ENCODE peak calls at places on chromosomes 5 and 9, in six cellular contexts. M, V, Q, N, E and J are unnamed samples.

GRCh38 chr5:538271-538771 is 14.1 kb upstream of the SLC9A3 start:
- DNase-seq in M (no peak), V (no peak), Q (no peak), N (peak), E (no peak), J (no peak)

GRCh38 chr5:21802869-21803490 is 1050.2 kb downstream of the CDH12 start:
- DNase-seq in M (peak), V (no peak), Q (peak), N (no peak), E (no peak), J (no peak)

GRCh38 chr5:923473-923873 is 30.8 kb downstream of the TRIP13 start:
- DNase-seq in M (peak), V (peak), Q (peak), N (peak), E (peak), J (peak)

GRCh38 chr5:149205625-149206523 is 64.6 kb downstream of the ABLIM3 start:
- DNase-seq in M (peak), V (peak), Q (peak), N (no peak), E (peak), J (no peak)

GRCh38 chr5:54626407-54626806 is 108.8 kb downstream of the SNX18 start:
- DNase-seq in M (no peak), V (no peak), Q (no peak), N (no peak), E (no peak), J (no peak)

GRCh38 chr9:38316166-38316765 is 76.2 kb upstream of the ALDH1B1 start:
- DNase-seq in M (no peak), V (no peak), Q (no peak), N (no peak), E (no peak), J (no peak)

GRCh38 chr5:22314548-22314947 is 538.6 kb downstream of the CDH12 start:
- DNase-seq in M (no peak), V (no peak), Q (no peak), N (no peak), E (no peak), J (no peak)

GRCh38 chr9:70390922-70391321 is 23.5 kb downstream of the KLF9 start:
- DNase-seq in M (peak), V (no peak), Q (peak), N (no peak), E (peak), J (no peak)

GRCh38 chr9:121634800-121635261 is 16.6 kb upstream of the DAB2IP start:
- DNase-seq in M (no peak), V (no peak), Q (no peak), N (no peak), E (no peak), J (no peak)

GRCh38 chr9:2155966-2156365 is 140.8 kb downstream of the SMARCA2 start:
- DNase-seq in M (no peak), V (no peak), Q (no peak), N (no peak), E (no peak), J (no peak)

GRCh38 chr9:2157277-2158105 is 142.3 kb downstream of the SMARCA2 start:
- DNase-seq in M (peak), V (peak), Q (peak), N (no peak), E (no peak), J (peak)

GRCh38 chr9:2158729-2159128 is 143.6 kb downstream of the SMARCA2 start:
- DNase-seq in M (no peak), V (no peak), Q (peak), N (no peak), E (no peak), J (no peak)

GRCh38 chr9:2159521-2160417 is 144.6 kb downstream of the SMARCA2 start:
- DNase-seq in M (no peak), V (no peak), Q (peak), N (no peak), E (no peak), J (no peak)

GRCh38 chr9:2158111-2158610 is 143.0 kb downstream of the SMARCA2 start:
- DNase-seq in M (peak), V (peak), Q (peak), N (no peak), E (no peak), J (peak)
- TF ChIP-seq CTCF in M (peak), V (peak), Q (no peak), N (no peak), E (no peak), J (peak)

GRCh38 chr9:89920131-89920530 is 315.3 kb downstream of the GADD45G start:
- DNase-seq in M (no peak), V (no peak), Q (no peak), N (no peak), E (peak), J (no peak)

GRCh38 chr9:89917861-89918260 is 313.0 kb downstream of the GADD45G start:
- DNase-seq in M (no peak), V (no peak), Q (no peak), N (no peak), E (peak), J (no peak)

GRCh38 chr9:89922099-89922498 is 317.3 kb downstream of the GADD45G start:
- DNase-seq in M (no peak), V (no peak), Q (no peak), N (no peak), E (no peak), J (no peak)

GRCh38 chr9:89920901-89921300 is 316.1 kb downstream of the GADD45G start:
- DNase-seq in M (no peak), V (no peak), Q (no peak), N (no peak), E (no peak), J (no peak)

GRCh38 chr9:89919171-89919681 is 314.4 kb downstream of the GADD45G start:
- DNase-seq in M (no peak), V (peak), Q (no peak), N (no peak), E (peak), J (no peak)
- H3K4me3 ChIP-seq in M (no peak), V (no peak), Q (no peak), N (no peak), E (no peak), J (no peak)

DNA sequence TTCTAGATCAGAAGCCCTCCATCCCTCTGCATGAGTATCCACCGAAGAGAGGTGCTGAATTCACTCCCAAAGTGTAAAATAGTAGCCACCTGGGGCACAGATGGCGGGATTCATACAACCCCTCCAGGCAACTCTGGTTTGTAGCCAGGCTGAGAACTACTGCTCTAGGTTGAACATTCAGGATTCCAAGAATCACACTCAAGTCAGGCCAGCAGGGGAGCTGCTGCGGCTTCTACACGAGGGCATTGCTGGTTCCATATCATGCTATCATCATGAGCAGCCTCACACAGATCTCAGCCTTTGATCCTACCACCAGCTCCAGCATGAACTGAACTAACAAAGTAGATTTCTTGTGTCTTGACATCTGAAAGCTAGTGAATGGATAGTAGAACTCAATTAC is 367.9 kb downstream of the DIRAS2 start:
- DNase-seq in M (no peak), V (no peak), Q (no peak), N (no peak), E (no peak), J (no peak)
- TF ChIP-seq CTCF in M (no peak), V (no peak), Q (no peak), N (no peak), E (no peak), J (no peak)

GRCh38 chr5:53555160-53555559 is 5.3 kb upstream of the NDUFS4 start:
- DNase-seq in M (no peak), V (no peak), Q (no peak), N (no peak), E (no peak), J (no peak)
- H3K4me3 ChIP-seq in M (no peak), V (no peak), Q (no peak), N (no peak), E (no peak), J (no peak)

DNA sequence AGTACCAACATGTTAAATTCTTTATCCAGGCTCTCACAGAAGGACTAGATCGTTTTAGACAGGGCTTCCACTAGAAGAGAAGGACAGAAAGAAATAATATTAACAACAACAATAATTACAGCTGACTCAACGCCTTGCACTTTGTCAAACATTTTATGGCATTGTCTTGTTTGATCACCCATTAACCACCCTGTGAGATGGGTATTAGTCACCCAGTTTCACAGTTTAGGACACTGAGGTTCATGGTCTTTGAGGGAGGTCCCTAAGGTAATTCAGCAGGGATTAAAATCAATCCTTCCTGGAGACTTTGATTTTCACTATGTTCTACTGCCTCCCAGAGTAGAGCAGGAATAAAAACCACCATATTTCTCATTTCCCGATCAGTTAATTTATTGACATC is 51.4 kb upstream of the BNC2 start:
- DNase-seq in M (peak), V (no peak), Q (peak), N (no peak), E (no peak), J (no peak)
- TF ChIP-seq CTCF in M (no peak), V (no peak), Q (peak), N (no peak), E (no peak), J (no peak)

GRCh38 chr9:136051568-136052432 is 43.3 kb downstream of the NACC2 start:
- DNase-seq in M (peak), V (peak), Q (peak), N (peak), E (peak), J (peak)
- H3K4me3 ChIP-seq in M (peak), V (peak), Q (peak), N (peak), E (peak), J (peak)

GRCh38 chr5:58074717-58075116 is 385.2 kb downstream of the PLK2 start:
- DNase-seq in M (no peak), V (no peak), Q (no peak), N (no peak), E (no peak), J (no peak)
- TF ChIP-seq CTCF in M (no peak), V (no peak), Q (no peak), N (no peak), E (no peak), J (no peak)

GRCh38 chr9:33022303-33022702 is 2.8 kb upstream of the DNAJA1 start:
- DNase-seq in M (no peak), V (no peak), Q (no peak), N (no peak), E (no peak), J (no peak)

GRCh38 chr9:33024966-33025571 is at the start of gene DNAJA1:
- DNase-seq in M (peak), V (peak), Q (peak), N (peak), E (peak), J (peak)

GRCh38 chr9:33024126-33024965 is 727 bp upstream of the DNAJA1 start:
- DNase-seq in M (peak), V (no peak), Q (peak), N (no peak), E (no peak), J (no peak)

GRCh38 chr9:33023661-33024060 is 1.4 kb upstream of the DNAJA1 start:
- DNase-seq in M (no peak), V (no peak), Q (no peak), N (no peak), E (no peak), J (no peak)

GRCh38 chr9:33022755-33023154 is 2.3 kb upstream of the DNAJA1 start:
- DNase-seq in M (no peak), V (no peak), Q (no peak), N (no peak), E (no peak), J (no peak)
- H3K4me3 ChIP-seq in M (no peak), V (no peak), Q (no peak), N (no peak), E (no peak), J (no peak)

DNA sequence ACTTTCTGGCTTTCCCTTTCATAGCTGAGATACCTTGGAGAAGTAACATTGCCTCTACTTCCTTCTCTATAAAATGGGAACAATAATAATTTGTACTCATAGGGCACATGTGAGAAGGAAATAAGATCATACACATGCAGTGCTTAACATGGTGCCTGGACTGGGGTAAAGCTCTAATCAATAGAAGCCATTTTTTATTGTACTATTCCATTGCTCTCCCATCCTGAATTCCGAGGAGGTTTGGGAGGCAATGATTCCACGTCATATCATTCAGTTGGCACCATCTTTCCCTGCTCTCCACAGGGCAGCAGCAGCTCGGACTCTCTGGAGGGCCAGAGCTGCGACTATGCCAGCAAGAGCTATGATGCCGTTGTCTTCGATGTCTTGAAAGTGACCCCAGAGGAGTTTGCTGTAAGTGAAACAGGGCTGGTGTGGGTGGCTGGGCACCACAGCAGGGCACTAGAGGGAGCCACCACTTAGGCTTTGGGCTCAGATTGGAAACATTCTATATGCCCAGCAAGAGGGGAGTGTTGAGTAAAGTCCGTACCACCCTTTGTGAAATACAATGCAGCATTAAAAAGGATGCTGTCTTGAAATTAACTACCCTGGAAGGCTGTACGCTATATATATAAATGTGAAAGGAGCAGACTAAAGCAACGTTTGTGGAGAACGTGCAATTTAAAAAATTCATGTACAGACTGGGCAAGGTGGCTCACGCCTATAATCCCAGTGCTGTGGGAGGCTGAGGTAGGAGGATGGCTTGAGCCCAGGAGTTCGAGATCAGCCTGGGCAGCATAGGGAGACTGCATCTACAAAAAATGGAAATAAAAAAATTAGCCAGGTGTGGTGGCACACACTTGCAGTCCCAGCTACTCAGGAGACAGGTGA is 51.2 kb downstream of the RALGPS1 start:
- DNase-seq in M (peak), V (peak), Q (peak), N (no peak), E (no peak), J (peak)
- TF ChIP-seq CTCF in M (peak), V (peak), Q (peak), N (peak), E (peak), J (peak)

GRCh38 chr5:73121109-73121443 is 701 bp downstream of the TMEM171 start:
- DNase-seq in M (peak), V (no peak), Q (no peak), N (no peak), E (no peak), J (no peak)

GRCh38 chr5:73119492-73120157 is 750 bp upstream of the TMEM171 start:
- DNase-seq in M (no peak), V (no peak), Q (no peak), N (no peak), E (no peak), J (no peak)

GRCh38 chr5:73122875-73123810 is 2.8 kb downstream of the TMEM171 start:
- DNase-seq in M (peak), V (no peak), Q (peak), N (no peak), E (no peak), J (no peak)

GRCh38 chr5:73118331-73119011 is 1.9 kb upstream of the TMEM171 start:
- DNase-seq in M (no peak), V (no peak), Q (no peak), N (no peak), E (no peak), J (peak)

DNA sequence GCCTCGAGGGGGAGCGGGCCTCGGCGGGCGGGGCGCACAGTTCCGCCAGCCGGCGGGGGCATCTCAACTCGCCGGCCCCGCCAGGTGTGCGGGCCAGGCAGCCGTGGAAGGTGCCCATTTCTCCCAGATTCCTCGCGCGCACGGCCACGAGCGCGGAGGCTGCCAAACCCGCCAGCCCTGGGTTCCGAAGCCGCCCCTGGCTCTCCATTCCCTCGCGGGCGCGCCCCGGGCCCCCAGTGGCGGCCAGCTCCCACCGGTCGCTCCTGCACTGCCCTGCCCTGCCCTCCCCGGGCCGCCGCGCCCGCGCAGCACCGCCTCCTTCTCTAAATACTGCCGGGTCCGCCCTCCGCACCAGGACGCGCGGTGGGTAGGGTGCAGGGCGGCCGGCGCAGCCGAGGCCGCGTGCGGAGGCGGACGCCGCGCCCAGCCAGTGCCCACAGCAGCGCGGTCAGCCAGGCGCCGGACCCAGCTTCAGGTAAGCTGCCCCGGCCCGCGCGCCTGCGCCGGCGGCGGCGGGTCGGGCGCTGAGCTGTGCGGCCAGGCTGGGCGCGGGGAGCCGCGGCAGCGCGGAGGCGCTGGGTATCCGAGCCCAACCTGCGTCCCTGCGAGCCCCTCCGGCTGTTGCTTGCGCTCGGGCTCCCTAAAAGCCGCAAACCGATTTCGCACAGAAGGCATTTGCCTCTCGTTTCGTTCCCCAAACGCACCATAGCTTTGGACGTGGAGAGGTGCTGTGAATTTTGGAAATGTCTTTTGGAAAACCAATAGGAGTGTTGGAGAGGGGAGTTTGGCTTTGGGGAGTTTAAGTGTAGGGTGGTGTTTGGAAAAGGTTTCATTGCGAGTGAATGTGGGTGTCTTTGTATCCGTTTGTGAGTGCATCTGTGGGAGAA is at the start of gene TMEM171:
- DNase-seq in M (peak), V (no peak), Q (peak), N (no peak), E (no peak), J (no peak)
- H3K4me3 ChIP-seq in M (peak), V (peak), Q (peak), N (peak), E (no peak), J (peak)